ENCODE peak calls at places on chromosomes 11 and 22, in four cellular contexts. One of them, this sample, is unnamed.

GRCh38 chr11:72237112-72237931 is 6.7 kb downstream of the PHOX2A start:
- DNase-seq in ovary: no peak
- DNase-seq in tibial nerve: no peak
- DNase-seq in neuronal stem cell: no peak
- DNase-seq in this sample: no peak

GRCh38 chr22:22882033-22882717 is 5.4 kb upstream of the IGLL5 start:
- DNase-seq in ovary: no peak
- DNase-seq in tibial nerve: no peak
- DNase-seq in neuronal stem cell: no peak
- DNase-seq in this sample: no peak

GRCh38 chr11:92550411-92550810 is 325.8 kb downstream of the FAT3 start:
- DNase-seq in ovary: no peak
- DNase-seq in tibial nerve: no peak
- DNase-seq in neuronal stem cell: peak; percentile 5
- DNase-seq in this sample: no peak

GRCh38 chr11:30113326-30113873 is 96.6 kb upstream of the KCNA4 start:
- DNase-seq in ovary: no peak
- DNase-seq in tibial nerve: no peak
- DNase-seq in neuronal stem cell: no peak
- DNase-seq in this sample: no peak

GRCh38 chr11:2533642-2534115 is 88.9 kb downstream of the KCNQ1 start:
- DNase-seq in ovary: peak; percentile 71
- DNase-seq in tibial nerve: peak; percentile 66
- DNase-seq in neuronal stem cell: peak; percentile 80
- DNase-seq in this sample: peak; percentile 53

GRCh38 chr11:2097356-2097997 is 41.7 kb downstream of the IGF2 start:
- DNase-seq in ovary: peak; percentile 88
- DNase-seq in tibial nerve: peak; percentile 60
- DNase-seq in neuronal stem cell: peak; percentile 80
- DNase-seq in this sample: no peak

GRCh38 chr11:68032003-68032402 is 1.5 kb downstream of the NDUFS8 start:
- DNase-seq in ovary: no peak
- DNase-seq in tibial nerve: no peak
- DNase-seq in neuronal stem cell: no peak
- DNase-seq in this sample: no peak

GRCh38 chr11:82675838-82676237 is 57.8 kb downstream of the FAM181B start:
- DNase-seq in ovary: no peak
- DNase-seq in tibial nerve: no peak
- DNase-seq in neuronal stem cell: no peak
- DNase-seq in this sample: no peak

GRCh38 chr22:18012528-18012927 is 11.8 kb downstream of the MICAL3 start:
- DNase-seq in ovary: no peak
- DNase-seq in tibial nerve: no peak
- DNase-seq in neuronal stem cell: no peak
- DNase-seq in this sample: no peak

GRCh38 chr22:24466831-24467249 is 28.3 kb upstream of the UPB1 start:
- DNase-seq in ovary: peak; percentile 35
- DNase-seq in tibial nerve: peak; percentile 36
- DNase-seq in neuronal stem cell: no peak
- DNase-seq in this sample: no peak

GRCh38 chr11:66325140-66325754 is 8.4 kb upstream of the CD248 start:
- DNase-seq in ovary: peak; percentile 15
- DNase-seq in tibial nerve: no peak
- DNase-seq in neuronal stem cell: no peak
- DNase-seq in this sample: no peak

GRCh38 chr22:40028098-40028425 is 33.3 kb downstream of the FAM83F start:
- DNase-seq in ovary: no peak
- DNase-seq in tibial nerve: no peak
- DNase-seq in neuronal stem cell: no peak
- DNase-seq in this sample: no peak

GRCh38 chr11:64522843-64523242 is 68.2 kb upstream of the SLC22A12 start:
- DNase-seq in ovary: no peak
- DNase-seq in tibial nerve: no peak
- DNase-seq in neuronal stem cell: no peak
- DNase-seq in this sample: no peak

GRCh38 chr22:27995801-27996528 is 76.9 kb upstream of the PITPNB start:
- DNase-seq in ovary: no peak
- DNase-seq in tibial nerve: no peak
- DNase-seq in neuronal stem cell: no peak
- DNase-seq in this sample: no peak

GRCh38 chr11:27618591-27618990 is 81.7 kb downstream of the BDNF start:
- DNase-seq in ovary: no peak
- DNase-seq in tibial nerve: no peak
- DNase-seq in neuronal stem cell: no peak
- DNase-seq in this sample: no peak

GRCh38 chr11:94129505-94130335 is 1.1 kb downstream of the PANX1 start:
- DNase-seq in ovary: no peak
- DNase-seq in tibial nerve: peak; percentile 48
- DNase-seq in neuronal stem cell: no peak
- DNase-seq in this sample: no peak

GRCh38 chr11:130798280-130798679 is 118.0 kb downstream of the SNX19 start:
- DNase-seq in ovary: no peak
- DNase-seq in tibial nerve: no peak
- DNase-seq in neuronal stem cell: no peak
- DNase-seq in this sample: no peak

GRCh38 chr11:108854366-108854765 is 189.5 kb downstream of the DDX10 start:
- DNase-seq in ovary: no peak
- DNase-seq in tibial nerve: no peak
- DNase-seq in neuronal stem cell: no peak
- DNase-seq in this sample: no peak

GRCh38 chr11:120863359-120863758 is 160.5 kb upstream of the TBCEL start:
- DNase-seq in ovary: no peak
- DNase-seq in tibial nerve: no peak
- DNase-seq in neuronal stem cell: no peak
- DNase-seq in this sample: no peak

GRCh38 chr11:11454671-11455223 is 101.7 kb upstream of the CSNK2A3 start:
- DNase-seq in ovary: no peak
- DNase-seq in tibial nerve: no peak
- DNase-seq in neuronal stem cell: no peak
- DNase-seq in this sample: no peak

GRCh38 chr22:46233231-46233630 is 16.9 kb downstream of the CDPF1 start:
- DNase-seq in ovary: no peak
- DNase-seq in tibial nerve: peak; percentile 17
- DNase-seq in neuronal stem cell: no peak
- DNase-seq in this sample: no peak

GRCh38 chr11:2529173-2529572 is 84.4 kb downstream of the KCNQ1 start:
- DNase-seq in ovary: peak; percentile 11
- DNase-seq in tibial nerve: no peak
- DNase-seq in neuronal stem cell: no peak
- DNase-seq in this sample: no peak

GRCh38 chr22:42711281-42711731 is 9.4 kb downstream of the A4GALT start:
- DNase-seq in ovary: no peak
- DNase-seq in tibial nerve: no peak
- DNase-seq in neuronal stem cell: no peak
- DNase-seq in this sample: no peak
- H3K27ac ChIP-seq in ovary: no peak overlapping the region
- H3K27ac ChIP-seq in tibial nerve: peak overlapping the region; percentile 50
- H3K27ac ChIP-seq in neuronal stem cell: no peak overlapping the region
- H3K27ac ChIP-seq in this sample: no peak overlapping the region

DNA sequence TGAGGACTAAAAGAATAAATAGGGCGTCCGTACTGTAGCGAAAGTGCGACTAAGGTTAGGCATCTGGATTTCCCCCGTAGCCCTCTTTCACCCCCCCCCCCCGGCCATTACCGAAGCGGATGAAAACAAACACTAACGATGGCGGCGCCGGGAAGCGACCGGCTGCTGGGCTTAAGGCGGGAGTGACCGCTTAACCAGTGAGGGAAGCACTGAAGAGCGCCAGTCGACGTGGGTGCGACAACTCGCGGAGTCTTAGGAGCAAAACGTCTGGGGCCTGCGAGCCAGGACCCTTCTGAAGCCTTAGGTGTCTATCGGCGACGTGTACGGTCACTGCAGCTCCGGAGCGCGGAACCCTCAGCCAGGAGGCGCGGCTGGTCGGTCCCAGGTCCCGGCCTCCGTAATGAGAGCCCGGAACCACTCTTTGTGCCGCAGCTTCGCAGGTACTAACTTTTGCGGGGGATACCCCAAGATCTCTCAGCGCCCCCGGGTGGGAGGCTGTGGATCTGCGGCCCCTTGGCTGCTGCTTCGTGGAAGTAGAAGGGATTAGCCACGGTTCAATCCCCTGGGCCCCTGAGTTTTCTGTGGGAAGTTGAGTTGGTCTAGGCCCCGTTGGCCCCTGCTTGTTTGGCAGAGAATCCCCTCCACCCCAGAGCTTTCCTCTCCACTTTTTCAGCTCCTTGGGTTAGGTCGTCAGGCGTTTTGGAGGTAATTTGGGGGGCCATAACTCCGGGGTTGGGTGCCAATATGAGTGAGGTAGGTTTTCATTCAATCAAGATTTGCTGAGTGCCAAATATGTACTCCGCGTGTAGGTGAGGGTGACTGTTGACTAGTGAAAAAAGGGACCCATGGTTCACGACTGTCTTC is at the start of gene ATG13:
- DNase-seq in ovary: peak; percentile 81
- DNase-seq in tibial nerve: peak; percentile 82
- DNase-seq in neuronal stem cell: no peak
- DNase-seq in this sample: peak; percentile 85
- H3K4me1 ChIP-seq in ovary: peaks cover 1% of the 10 kb centered on the region
- H3K4me1 ChIP-seq in tibial nerve: no peaks in the 10 kb centered on the region
- H3K4me1 ChIP-seq in neuronal stem cell: peaks cover 2% of the 10 kb centered on the region
- H3K4me1 ChIP-seq in this sample: peaks cover 19% of the 10 kb centered on the region

GRCh38 chr11:47394050-47394321 is 14.4 kb upstream of the SLC39A13 start:
- DNase-seq in ovary: no peak
- DNase-seq in tibial nerve: no peak
- DNase-seq in neuronal stem cell: no peak
- DNase-seq in this sample: no peak
- H3K27ac ChIP-seq in ovary: no peak overlapping the region
- H3K27ac ChIP-seq in tibial nerve: peak overlapping the region; percentile 87
- H3K27ac ChIP-seq in neuronal stem cell: no peak overlapping the region
- H3K27ac ChIP-seq in this sample: peak overlapping the region; percentile 68

GRCh38 chr22:50192825-50193204 is 7.1 kb downstream of the TRABD start:
- DNase-seq in ovary: no peak
- DNase-seq in tibial nerve: no peak
- DNase-seq in neuronal stem cell: no peak
- DNase-seq in this sample: peak; percentile 81
- H3K4me1 ChIP-seq in ovary: peaks cover 8% of the 10 kb centered on the region
- H3K4me1 ChIP-seq in tibial nerve: no peaks in the 10 kb centered on the region
- H3K4me1 ChIP-seq in neuronal stem cell: peaks cover 4% of the 10 kb centered on the region
- H3K4me1 ChIP-seq in this sample: peaks cover 51% of the 10 kb centered on the region

GRCh38 chr11:112884012-112884767 is 77.0 kb upstream of the NCAM1 start:
- DNase-seq in ovary: no peak
- DNase-seq in tibial nerve: no peak
- DNase-seq in neuronal stem cell: no peak
- DNase-seq in this sample: no peak
- H3K27ac ChIP-seq in ovary: no peak overlapping the region
- H3K27ac ChIP-seq in tibial nerve: peak overlapping the region; percentile 57
- H3K27ac ChIP-seq in neuronal stem cell: no peak overlapping the region
- H3K27ac ChIP-seq in this sample: no peak overlapping the region

This sample was measured in CD8-positive, alpha-beta T cell.